ENCODE peak calls at places on chromosomes 4 and X, in five cellular contexts. One of them, this sample, is unnamed. For H3K4me1, the result is how much of the 10 kb centered on the place peaks cover.

GRCh38 chr4:121706595-121707021 is 9.8 kb upstream of the ANXA5 start:
- DNase-seq in CD8-positive, alpha-beta T cell: peak
- DNase-seq in tibial artery: no peak
- DNase-seq in adrenal gland: no peak
- DNase-seq in prostate gland: no peak
- DNase-seq in this sample: no peak

GRCh38 chrX:41273638-41274037 is 60.3 kb upstream of the DDX3X start:
- DNase-seq in CD8-positive, alpha-beta T cell: no peak
- DNase-seq in tibial artery: no peak
- DNase-seq in adrenal gland: no peak
- DNase-seq in prostate gland: no peak
- DNase-seq in this sample: no peak

GRCh38 chr4:127997534-127998388 is 32.6 kb downstream of the ABHD18 start:
- DNase-seq in CD8-positive, alpha-beta T cell: no peak
- DNase-seq in tibial artery: no peak
- DNase-seq in adrenal gland: no peak
- DNase-seq in prostate gland: no peak
- DNase-seq in this sample: no peak

GRCh38 chrX:1860936-1861670 is 246.2 kb downstream of the ASMT start:
- DNase-seq in CD8-positive, alpha-beta T cell: no peak
- DNase-seq in tibial artery: no peak
- DNase-seq in adrenal gland: no peak
- DNase-seq in prostate gland: no peak
- DNase-seq in this sample: no peak

GRCh38 chr4:79015406-79015805 is 76.2 kb upstream of the PAQR3 start:
- DNase-seq in CD8-positive, alpha-beta T cell: no peak
- DNase-seq in tibial artery: no peak
- DNase-seq in adrenal gland: no peak
- DNase-seq in prostate gland: no peak
- DNase-seq in this sample: no peak

GRCh38 chrX:103396186-103396585 is 19.8 kb downstream of the BEX3 start:
- DNase-seq in CD8-positive, alpha-beta T cell: no peak
- DNase-seq in tibial artery: no peak
- DNase-seq in adrenal gland: no peak
- DNase-seq in prostate gland: no peak
- DNase-seq in this sample: no peak

GRCh38 chrX:72568406-72569092 is 4.1 kb downstream of the HDAC8 start:
- DNase-seq in CD8-positive, alpha-beta T cell: no peak
- DNase-seq in tibial artery: no peak
- DNase-seq in adrenal gland: peak
- DNase-seq in prostate gland: no peak
- DNase-seq in this sample: no peak

GRCh38 chr4:140044314-140044991 is 109.5 kb downstream of the MAML3 start:
- DNase-seq in CD8-positive, alpha-beta T cell: no peak
- DNase-seq in tibial artery: no peak
- DNase-seq in adrenal gland: no peak
- DNase-seq in prostate gland: no peak
- DNase-seq in this sample: no peak

GRCh38 chrX:112341598-112341997 is 259.0 kb upstream of the TRPC5 start:
- DNase-seq in CD8-positive, alpha-beta T cell: no peak
- DNase-seq in tibial artery: no peak
- DNase-seq in adrenal gland: no peak
- DNase-seq in prostate gland: no peak
- DNase-seq in this sample: no peak

GRCh38 chrX:30973784-30974427 is 84.9 kb upstream of the TAB3 start:
- DNase-seq in CD8-positive, alpha-beta T cell: no peak
- DNase-seq in tibial artery: no peak
- DNase-seq in adrenal gland: no peak
- DNase-seq in prostate gland: no peak
- DNase-seq in this sample: no peak

GRCh38 chr4:83074086-83074704 is 39.2 kb downstream of the COPS4 start:
- DNase-seq in CD8-positive, alpha-beta T cell: peak
- DNase-seq in tibial artery: no peak
- DNase-seq in adrenal gland: peak
- DNase-seq in prostate gland: peak
- DNase-seq in this sample: no peak

GRCh38 chrX:68833855-68834331 is 5.1 kb downstream of the EFNB1 start:
- DNase-seq in CD8-positive, alpha-beta T cell: peak
- DNase-seq in tibial artery: no peak
- DNase-seq in adrenal gland: no peak
- DNase-seq in prostate gland: no peak
- DNase-seq in this sample: no peak

GRCh38 chr4:87153078-87153477 is 67.3 kb downstream of the KLHL8 start:
- DNase-seq in CD8-positive, alpha-beta T cell: no peak
- DNase-seq in tibial artery: no peak
- DNase-seq in adrenal gland: no peak
- DNase-seq in prostate gland: no peak
- DNase-seq in this sample: no peak

GRCh38 chr4:174204194-174204831 is 79.2 kb downstream of the FBXO8 start:
- DNase-seq in CD8-positive, alpha-beta T cell: no peak
- DNase-seq in tibial artery: no peak
- DNase-seq in adrenal gland: no peak
- DNase-seq in prostate gland: no peak
- DNase-seq in this sample: no peak

GRCh38 chr4:141307241-141307689 is 86.6 kb downstream of the ZNF330 start:
- DNase-seq in CD8-positive, alpha-beta T cell: peak
- DNase-seq in tibial artery: peak
- DNase-seq in adrenal gland: peak
- DNase-seq in prostate gland: peak
- DNase-seq in this sample: peak

GRCh38 chr4:176156656-176157055 is 38.7 kb downstream of the SPATA4 start:
- DNase-seq in CD8-positive, alpha-beta T cell: no peak
- DNase-seq in tibial artery: no peak
- DNase-seq in adrenal gland: no peak
- DNase-seq in prostate gland: no peak
- DNase-seq in this sample: no peak

DNA sequence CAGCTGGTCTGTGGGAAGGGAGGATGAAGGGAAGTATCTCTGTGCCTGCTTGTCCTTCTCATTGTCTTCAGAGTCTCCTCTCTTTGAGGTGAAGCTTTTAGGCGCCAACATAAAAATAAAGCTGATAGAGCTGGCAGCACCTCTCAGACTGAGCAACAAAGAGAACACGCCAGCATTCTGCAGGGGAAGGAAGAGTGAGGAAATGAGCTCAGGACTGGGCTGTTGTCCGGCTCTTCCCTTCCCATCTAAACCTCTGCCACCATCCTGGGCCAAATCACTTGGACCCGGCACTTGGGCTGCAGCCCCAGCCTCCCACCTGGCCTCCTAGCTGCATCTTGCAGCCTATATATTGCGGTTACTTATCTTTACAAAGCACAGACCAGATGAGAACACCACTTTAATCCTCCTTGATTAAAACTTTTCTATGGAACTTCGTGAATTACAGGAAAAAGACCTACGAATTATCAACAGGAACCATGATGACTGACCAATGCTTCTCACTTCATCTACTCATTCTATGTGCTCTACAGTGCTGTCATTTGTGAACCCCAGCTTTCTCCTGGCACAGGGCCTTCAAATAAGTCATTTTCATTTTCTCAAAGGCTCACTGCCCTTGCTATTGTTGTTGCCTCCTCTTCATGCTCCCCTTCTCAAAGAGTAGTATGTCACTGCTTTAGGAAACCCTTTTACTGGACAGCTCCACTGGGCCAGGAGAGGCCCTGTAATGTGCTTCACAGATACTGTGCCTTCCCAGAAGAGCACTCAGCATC is 476.5 kb upstream of the HS3ST1 start:
- DNase-seq in CD8-positive, alpha-beta T cell: no peak
- DNase-seq in tibial artery: no peak
- DNase-seq in adrenal gland: no peak
- DNase-seq in prostate gland: no peak
- DNase-seq in this sample: peak
- H3K4me1 ChIP-seq in CD8-positive, alpha-beta T cell: under half
- H3K4me1 ChIP-seq in tibial artery: under half
- H3K4me1 ChIP-seq in adrenal gland: under half
- H3K4me1 ChIP-seq in prostate gland: under half
- H3K4me1 ChIP-seq in this sample: under half

DNA sequence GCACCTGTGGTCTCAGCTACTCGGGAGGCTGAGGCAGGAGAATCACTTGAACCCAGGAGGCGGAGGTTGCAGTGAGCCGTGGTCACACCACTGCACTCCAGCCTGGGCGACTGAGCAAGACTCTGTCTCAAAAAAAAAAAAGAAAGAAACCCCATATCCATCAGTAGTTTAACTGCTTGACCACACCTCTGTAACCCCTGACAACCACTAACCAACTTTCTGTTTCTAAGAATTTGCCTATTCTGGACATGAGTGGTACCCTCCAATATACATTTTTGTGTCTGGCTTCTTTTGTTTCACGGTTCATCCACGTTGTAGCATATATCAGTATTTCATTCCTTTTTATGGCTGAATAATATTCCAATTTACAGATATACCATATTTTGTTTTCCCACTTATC is 9.1 kb downstream of the PPAT start:
- DNase-seq in CD8-positive, alpha-beta T cell: no peak
- DNase-seq in tibial artery: no peak
- DNase-seq in adrenal gland: no peak
- DNase-seq in prostate gland: no peak
- DNase-seq in this sample: no peak
- H3K4me1 ChIP-seq in CD8-positive, alpha-beta T cell: under half
- H3K4me1 ChIP-seq in tibial artery: under half
- H3K4me1 ChIP-seq in adrenal gland: under half
- H3K4me1 ChIP-seq in prostate gland: under half
- H3K4me1 ChIP-seq in this sample: under half

GRCh38 chr4:138672393-138672976 is 343.1 kb upstream of the NOCT start:
- DNase-seq in CD8-positive, alpha-beta T cell: no peak
- DNase-seq in tibial artery: no peak
- DNase-seq in adrenal gland: no peak
- DNase-seq in prostate gland: no peak
- DNase-seq in this sample: no peak
- H3K4me1 ChIP-seq in CD8-positive, alpha-beta T cell: under half
- H3K4me1 ChIP-seq in tibial artery: under half
- H3K4me1 ChIP-seq in adrenal gland: under half
- H3K4me1 ChIP-seq in prostate gland: under half
- H3K4me1 ChIP-seq in this sample: under half

GRCh38 chr4:73593631-73594241 is 26.5 kb downstream of the RASSF6 start:
- DNase-seq in CD8-positive, alpha-beta T cell: no peak
- DNase-seq in tibial artery: no peak
- DNase-seq in adrenal gland: no peak
- DNase-seq in prostate gland: no peak
- DNase-seq in this sample: no peak
- H3K4me1 ChIP-seq in CD8-positive, alpha-beta T cell: under half
- H3K4me1 ChIP-seq in tibial artery: under half
- H3K4me1 ChIP-seq in adrenal gland: under half
- H3K4me1 ChIP-seq in prostate gland: under half
- H3K4me1 ChIP-seq in this sample: under half

GRCh38 chr4:5749568-5749967 is 38.6 kb downstream of the EVC start:
- DNase-seq in CD8-positive, alpha-beta T cell: no peak
- DNase-seq in tibial artery: peak
- DNase-seq in adrenal gland: no peak
- DNase-seq in prostate gland: no peak
- DNase-seq in this sample: no peak

GRCh38 chr4:5751073-5751917 is 40.3 kb downstream of the EVC start:
- DNase-seq in CD8-positive, alpha-beta T cell: no peak
- DNase-seq in tibial artery: peak
- DNase-seq in adrenal gland: no peak
- DNase-seq in prostate gland: no peak
- DNase-seq in this sample: no peak

GRCh38 chr4:5751918-5752802 is 41.2 kb downstream of the EVC start:
- DNase-seq in CD8-positive, alpha-beta T cell: no peak
- DNase-seq in tibial artery: peak
- DNase-seq in adrenal gland: no peak
- DNase-seq in prostate gland: no peak
- DNase-seq in this sample: no peak

GRCh38 chr4:5747746-5748365 is 36.9 kb downstream of the EVC start:
- DNase-seq in CD8-positive, alpha-beta T cell: no peak
- DNase-seq in tibial artery: peak
- DNase-seq in adrenal gland: no peak
- DNase-seq in prostate gland: no peak
- DNase-seq in this sample: peak

GRCh38 chr4:5750052-5750950 is 39.3 kb downstream of the EVC start:
- DNase-seq in CD8-positive, alpha-beta T cell: no peak
- DNase-seq in tibial artery: peak
- DNase-seq in adrenal gland: no peak
- DNase-seq in prostate gland: no peak
- DNase-seq in this sample: no peak
- H3K4me1 ChIP-seq in CD8-positive, alpha-beta T cell: under half
- H3K4me1 ChIP-seq in tibial artery: under half
- H3K4me1 ChIP-seq in adrenal gland: under half
- H3K4me1 ChIP-seq in prostate gland: under half
- H3K4me1 ChIP-seq in this sample: under half

GRCh38 chrX:153828723-153829548 is 1.4 kb downstream of the PDZD4 start:
- DNase-seq in CD8-positive, alpha-beta T cell: no peak
- DNase-seq in tibial artery: no peak
- DNase-seq in adrenal gland: no peak
- DNase-seq in prostate gland: no peak
- DNase-seq in this sample: no peak

GRCh38 chrX:153828308-153828707 is 2.0 kb downstream of the PDZD4 start:
- DNase-seq in CD8-positive, alpha-beta T cell: no peak
- DNase-seq in tibial artery: no peak
- DNase-seq in adrenal gland: no peak
- DNase-seq in prostate gland: no peak
- DNase-seq in this sample: no peak

GRCh38 chrX:153827903-153828302 is 2.4 kb downstream of the PDZD4 start:
- DNase-seq in CD8-positive, alpha-beta T cell: no peak
- DNase-seq in tibial artery: no peak
- DNase-seq in adrenal gland: no peak
- DNase-seq in prostate gland: no peak
- DNase-seq in this sample: no peak

GRCh38 chrX:153825042-153825441 is 5.3 kb downstream of the PDZD4 start:
- DNase-seq in CD8-positive, alpha-beta T cell: no peak
- DNase-seq in tibial artery: no peak
- DNase-seq in adrenal gland: no peak
- DNase-seq in prostate gland: no peak
- DNase-seq in this sample: no peak

DNA sequence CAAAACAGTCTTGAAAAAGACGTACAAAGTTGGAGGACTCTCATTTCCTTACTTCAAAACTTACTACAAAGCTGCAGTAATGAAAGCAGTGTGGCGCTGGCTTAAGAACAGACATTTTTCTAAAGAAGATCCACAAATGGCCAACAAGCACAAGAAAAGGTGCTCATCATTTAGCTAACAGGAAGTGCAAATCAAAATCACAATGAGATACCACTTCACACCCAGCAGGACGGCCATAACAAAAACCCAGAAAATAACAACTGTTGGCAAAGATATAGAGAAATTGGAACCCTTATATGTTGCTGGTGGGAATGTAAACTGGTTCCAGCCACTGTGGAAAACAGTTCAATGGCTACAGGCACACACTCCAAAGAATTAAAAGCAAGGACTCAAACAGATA is 3.3 kb downstream of the PDZD4 start:
- DNase-seq in CD8-positive, alpha-beta T cell: no peak
- DNase-seq in tibial artery: no peak
- DNase-seq in adrenal gland: no peak
- DNase-seq in prostate gland: no peak
- DNase-seq in this sample: no peak
- H3K4me1 ChIP-seq in CD8-positive, alpha-beta T cell: under half
- H3K4me1 ChIP-seq in tibial artery: under half
- H3K4me1 ChIP-seq in adrenal gland: under half
- H3K4me1 ChIP-seq in prostate gland: under half
- H3K4me1 ChIP-seq in this sample: under half